ENCODE peak calls at places on chromosomes 1 and 21, in four cellular contexts. D is cardiac fibroblast, O is tibial nerve, Y is GM10248. C is an unnamed sample.
A peak's percentile ranks its signal among the peaks of the same experiment; 100 is the strongest.

GRCh38 chr1:44676484-44677200 is 2.1 kb downstream of the ARMH1 start:
- DNase-seq in O (no peak), D (peak; percentile 67), Y (no peak), C (peak; percentile 51)

GRCh38 chr1:151512326-151512725 is 1.1 kb downstream of the CGN start:
- DNase-seq in O (no peak), Y (no peak), D (no peak), C (no peak)

GRCh38 chr21:42093991-42094417 is 22.9 kb downstream of the UMODL1 start:
- DNase-seq in Y (no peak), O (no peak), D (peak; percentile 77), C (peak; percentile 83)

GRCh38 chr21:45269861-45270260 is 17.8 kb downstream of the POFUT2 start:
- DNase-seq in O (no peak), Y (no peak), D (no peak), C (no peak)

GRCh38 chr1:43913051-43913501 is 20.5 kb upstream of the ARTN start:
- DNase-seq in O (no peak), Y (no peak), D (no peak), C (no peak)

GRCh38 chr1:179867493-179868330 is 9.9 kb downstream of the TOR1AIP2 start:
- DNase-seq in Y (peak; percentile 52), O (peak; percentile 49), D (peak; percentile 69), C (peak; percentile 49)

GRCh38 chr1:41935226-41935625 is 16.5 kb upstream of the HIVEP3 start:
- DNase-seq in Y (no peak), O (no peak), D (peak; percentile 64), C (peak; percentile 68)

GRCh38 chr1:110309139-110309538 is 30.0 kb upstream of the RBM15 start:
- DNase-seq in O (no peak), Y (no peak), D (peak; percentile 62), C (peak; percentile 60)

GRCh38 chr1:182122265-182122664 is 60.8 kb upstream of the ZNF648 start:
- DNase-seq in D (no peak), Y (no peak), O (no peak), C (peak; percentile 6)

GRCh38 chr1:56081151-56081550 is 498.2 kb downstream of the PLPP3 start:
- DNase-seq in D (peak; percentile 82), O (no peak), Y (no peak), C (peak; percentile 53)

GRCh38 chr1:224591326-224591725 is 24.8 kb upstream of the CNIH3 start:
- DNase-seq in D (no peak), Y (no peak), O (no peak), C (no peak)

GRCh38 chr1:98145655-98146054 is 224.8 kb upstream of the DPYD start:
- DNase-seq in O (no peak), D (no peak), Y (no peak), C (no peak)

GRCh38 chr1:16907870-16908758 is 12.3 kb downstream of the RNU1-2 start:
- DNase-seq in Y (no peak), O (no peak), D (no peak), C (no peak)

GRCh38 chr1:16918371-16918770 is 3.4 kb upstream of the CROCC start:
- DNase-seq in D (no peak), Y (no peak), O (no peak), C (no peak)

GRCh38 chr1:16915627-16915973 is 6.1 kb upstream of the CROCC start:
- DNase-seq in D (peak; percentile 53), O (no peak), Y (no peak), C (no peak)

GRCh38 chr1:16913616-16913865 is 8.2 kb upstream of the CROCC start:
- DNase-seq in D (no peak), Y (no peak), O (no peak), C (no peak)

GRCh38 chr1:16913866-16914662 is 7.7 kb upstream of the CROCC start:
- DNase-seq in D (peak; percentile 95), Y (peak; percentile 99), O (peak; percentile 85), C (peak; percentile 85)
- TF ChIP-seq CTCF in D (no peak), Y (peak; percentile 1), O (peak; percentile 53), C (peak; percentile 24)

DNA sequence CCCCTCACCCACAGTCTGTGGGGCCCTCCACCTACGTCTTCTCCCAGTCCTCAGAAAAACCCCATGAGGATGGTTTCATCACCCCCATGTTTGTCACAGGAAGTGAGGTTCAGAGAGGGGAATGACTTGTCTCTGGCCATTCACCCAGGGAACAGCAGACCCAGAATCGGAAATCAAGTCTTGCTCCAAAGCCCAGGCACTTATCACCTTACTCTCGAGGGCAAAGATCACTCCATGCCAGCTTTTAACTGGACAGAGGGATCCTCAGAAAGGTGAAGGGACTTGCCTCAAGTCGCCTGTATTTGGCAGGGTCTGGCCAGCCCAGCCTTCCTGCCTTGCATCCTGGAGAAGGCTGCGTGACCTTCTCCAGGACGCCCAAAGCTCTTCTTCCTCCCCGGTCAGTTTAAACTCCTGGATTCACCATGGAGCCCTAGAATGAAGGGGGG is 57.9 kb upstream of the SSBP3 start:
- DNase-seq in O (no peak), D (peak; percentile 55), Y (no peak), C (no peak)
- TF ChIP-seq CTCF in O (no peak), D (no peak), Y (no peak), C (no peak)

GRCh38 chr1:15975358-15975804 is 520 bp downstream of the ZBTB17 start:
- DNase-seq in O (no peak), Y (peak; percentile 83), D (peak; percentile 51), C (peak; percentile 50)
- TF ChIP-seq CTCF in O (no peak), Y (peak; percentile 41), D (no peak), C (peak; percentile 73)

GRCh38 chr1:48673725-48674124 is 103.0 kb downstream of the BEND5 start:
- DNase-seq in D (no peak), O (no peak), Y (no peak), C (no peak)
- TF ChIP-seq CTCF in D (no peak), O (no peak), Y (no peak), C (no peak)

GRCh38 chr1:3907031-3907534 is 7.0 kb upstream of the C1orf174 start:
- DNase-seq in Y (peak; percentile 50), O (no peak), D (no peak), C (no peak)
- TF ChIP-seq CTCF in Y (peak; percentile 44), O (no peak), D (no peak), C (peak; percentile 31)

GRCh38 chr1:36703526-36704208 is 221.0 kb upstream of the CSF3R start:
- DNase-seq in D (peak; percentile 53), Y (peak; percentile 87), O (peak; percentile 68), C (peak; percentile 20)

GRCh38 chr1:36707221-36707620 is 224.5 kb upstream of the CSF3R start:
- DNase-seq in D (peak; percentile 0), Y (no peak), O (no peak), C (no peak)

GRCh38 chr1:36702963-36703362 is 220.2 kb upstream of the CSF3R start:
- DNase-seq in D (no peak), Y (no peak), O (no peak), C (no peak)

GRCh38 chr1:36706416-36706815 is 223.7 kb upstream of the CSF3R start:
- DNase-seq in O (no peak), Y (no peak), D (no peak), C (no peak)

DNA sequence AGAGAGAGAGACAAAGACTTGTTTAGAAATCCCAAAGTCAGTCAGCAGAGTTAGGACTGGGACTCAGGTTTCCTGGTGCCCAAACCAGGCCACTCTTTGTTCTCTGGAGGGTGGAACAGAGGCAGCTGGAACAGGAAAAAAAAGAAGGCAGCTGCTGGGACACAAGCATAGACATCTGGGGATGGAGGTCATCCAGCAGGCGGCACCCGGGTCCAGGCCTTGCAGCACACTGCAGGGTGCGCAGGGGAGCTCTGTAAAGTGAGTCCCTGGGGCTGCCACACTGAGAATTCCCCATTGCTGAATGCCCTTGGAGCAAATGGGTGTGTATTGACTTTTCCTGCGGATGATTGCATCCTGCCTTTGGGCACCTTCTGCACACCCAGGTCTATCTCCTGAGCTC is 222.9 kb upstream of the CSF3R start:
- DNase-seq in D (no peak), Y (no peak), O (no peak), C (no peak)
- TF ChIP-seq CTCF in D (no peak), Y (no peak), O (no peak), C (no peak)

DNA sequence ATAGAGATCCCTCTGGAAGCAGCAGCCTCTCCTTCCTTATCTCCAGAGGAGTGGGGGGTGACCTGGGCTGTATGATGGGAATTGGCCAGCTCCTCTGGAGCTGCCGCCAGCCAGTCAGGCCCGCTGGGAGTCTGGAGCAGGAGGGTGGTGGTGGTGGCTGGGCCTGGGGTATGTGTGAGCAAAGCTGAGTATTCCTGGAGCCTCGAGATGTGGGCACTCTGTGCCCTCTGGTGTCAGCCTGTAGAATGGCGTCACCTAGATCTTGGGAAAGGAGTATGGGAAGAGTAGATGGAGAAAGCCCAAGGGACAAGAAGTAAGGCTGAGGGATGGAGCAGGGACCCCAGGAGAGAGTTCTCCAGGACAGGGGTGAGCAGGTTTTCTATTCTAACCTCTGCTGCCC is 16.0 kb downstream of the VANGL2 start:
- DNase-seq in D (peak; percentile 45), Y (no peak), O (no peak), C (peak; percentile 49)
- TF ChIP-seq CTCF in D (peak; percentile 53), Y (peak; percentile 40), O (no peak), C (peak; percentile 72)

C was measured in HFFc6.